ENCODE peak calls at places on chromosomes 3 and 15, in four cellular contexts. N is neural progenitor cell, P is WERI-Rb-1, C is neuronal stem cell. A is an unnamed sample. For H3K36me3, the result is how much of the 10 kb centered on the place peaks cover.

GRCh38 chr15:38642689-38643270 is 78.2 kb upstream of the RASGRP1 start:
- DNase-seq in P (no peak), C (no peak), N (no peak), A (no peak)

GRCh38 chr3:66393486-66394260 is 107.1 kb downstream of the LRIG1 start:
- DNase-seq in C (no peak), P (no peak), N (no peak), A (no peak)

GRCh38 chr3:18046531-18046930 is 304.1 kb upstream of the TBC1D5 start:
- DNase-seq in P (no peak), C (no peak), N (no peak), A (no peak)

GRCh38 chr15:43769584-43770228 is 7.1 kb downstream of the ELL3 start:
- DNase-seq in C (no peak), P (peak), N (peak), A (peak)

GRCh38 chr3:71087109-71088018 is 496.2 kb downstream of the FOXP1 start:
- DNase-seq in C (no peak), P (no peak), N (no peak), A (no peak)

GRCh38 chr3:32280262-32280910 is 41.9 kb downstream of the CMTM8 start:
- DNase-seq in N (no peak), P (no peak), C (no peak), A (no peak)

GRCh38 chr3:83821526-83821925 is 1137.3 kb upstream of the CADM2 start:
- DNase-seq in P (no peak), C (no peak), N (no peak), A (no peak)

GRCh38 chr3:78917541-78917940 is 850.3 kb downstream of the ROBO1 start:
- DNase-seq in P (no peak), C (no peak), N (no peak), A (no peak)

GRCh38 chr3:119637679-119638525 is 22.5 kb downstream of the POPDC2 start:
- DNase-seq in P (no peak), C (no peak), N (no peak), A (no peak)

GRCh38 chr15:61742591-61742990 is 317.7 kb downstream of the VPS13C start:
- DNase-seq in P (no peak), N (no peak), C (no peak), A (no peak)

GRCh38 chr3:46383211-46383945 is 12.6 kb downstream of the CCR5 start:
- DNase-seq in N (no peak), P (no peak), C (no peak), A (no peak)

GRCh38 chr3:179969525-179969924 is 67.2 kb downstream of the PEX5L start:
- DNase-seq in N (no peak), P (no peak), C (no peak), A (no peak)

GRCh38 chr3:147380996-147381376 is 25.4 kb downstream of the ZIC4 start:
- DNase-seq in N (no peak), C (no peak), P (no peak), A (no peak)

GRCh38 chr3:148998715-148999413 is 7.5 kb downstream of the GYG1 start:
- DNase-seq in C (no peak), N (no peak), P (no peak), A (no peak)

GRCh38 chr3:9452417-9452816 is 55.0 kb downstream of the SETD5 start:
- DNase-seq in C (no peak), N (no peak), P (no peak), A (no peak)

GRCh38 chr3:193391902-193392301 is 13.3 kb upstream of the ATP13A5 start:
- DNase-seq in C (peak), P (no peak), N (peak), A (no peak)

GRCh38 chr3:102225407-102226132 is 209.2 kb upstream of the ZPLD1 start:
- DNase-seq in C (peak), P (no peak), N (peak), A (peak)

GRCh38 chr15:67091073-67091965 is 25.9 kb downstream of the SMAD3 start:
- DNase-seq in P (no peak), N (no peak), C (no peak), A (no peak)

GRCh38 chr3:47288966-47289910 is 6.5 kb downstream of the KLHL18 start:
- DNase-seq in P (no peak), N (no peak), C (no peak), A (no peak)

GRCh38 chr3:46312996-46313395 is 40.9 kb upstream of the CCR2 start:
- DNase-seq in P (no peak), N (no peak), C (no peak), A (no peak)

GRCh38 chr3:23376516-23377248 is 173.6 kb downstream of the UBE2E2 start:
- DNase-seq in P (no peak), N (no peak), C (no peak), A (no peak)

GRCh38 chr15:47711654-47712053 is 5.7 kb upstream of the SEMA6D start:
- DNase-seq in P (no peak), N (peak), C (no peak), A (peak)

GRCh38 chr3:149310796-149311534 is 22.5 kb downstream of the TM4SF18 start:
- DNase-seq in C (no peak), P (no peak), N (no peak), A (no peak)

GRCh38 chr3:101695779-101696372 is 9.4 kb upstream of the RPL24 start:
- DNase-seq in C (peak), P (peak), N (peak), A (peak)

GRCh38 chr15:69380100-69380725 is 33.9 kb upstream of the KIF23 start:
- DNase-seq in C (no peak), N (peak), P (peak), A (peak)

GRCh38 chr3:60186359-60186758 is 1064.9 kb downstream of the FHIT start:
- DNase-seq in N (no peak), C (no peak), P (no peak), A (no peak)

GRCh38 chr3:140972833-140973232 is 31.2 kb downstream of the SLC25A36 start:
- DNase-seq in C (no peak), N (no peak), P (no peak), A (no peak)

GRCh38 chr3:109161487-109162108 is 25.1 kb downstream of the C3orf85 start:
- DNase-seq in N (no peak), C (no peak), P (no peak), A (no peak)

GRCh38 chr15:73994912-73995622 is 551 bp downstream of the PML start:
- DNase-seq in N (no peak), C (no peak), P (no peak), A (no peak)

GRCh38 chr15:73996267-73996666 is 1.8 kb downstream of the PML start:
- DNase-seq in C (no peak), N (no peak), P (no peak), A (no peak)

GRCh38 chr15:73997986-73998385 is 3.5 kb downstream of the PML start:
- DNase-seq in N (no peak), C (no peak), P (no peak), A (no peak)

GRCh38 chr15:73994419-73994883 is at the start of gene PML:
- DNase-seq in N (peak), C (peak), P (peak), A (peak)

DNA sequence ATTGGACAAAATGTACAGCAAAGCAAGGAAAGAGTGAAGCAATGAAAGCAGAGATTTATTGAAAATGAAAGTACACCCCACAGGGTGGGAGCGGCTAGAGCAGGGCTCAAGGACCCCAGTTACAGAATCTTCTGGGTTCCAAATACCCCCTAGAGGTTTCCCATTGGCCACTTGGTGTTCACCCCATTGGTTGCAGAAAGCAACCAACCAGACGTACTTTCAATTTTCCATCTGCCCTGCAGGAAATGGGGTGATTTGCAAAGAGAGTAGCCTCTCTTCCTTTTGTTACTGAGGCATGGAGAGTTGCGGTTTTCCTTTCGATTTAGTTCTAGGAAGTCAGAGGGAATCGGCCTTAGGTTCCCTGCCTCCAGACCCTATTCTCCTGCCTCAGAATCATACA is 2.4 kb downstream of the PML start:
- DNase-seq in C (no peak), P (no peak), N (no peak), A (no peak)
- H3K4me3 ChIP-seq in C (no peak), P (no peak), N (no peak), A (no peak)

GRCh38 chr15:65569728-65570127 is 39.5 kb downstream of the HACD3 start:
- DNase-seq in C (no peak), P (no peak), N (no peak), A (no peak)
- H3K36me3 ChIP-seq in C (half or more), P (half or more), N (under half), A (under half)

DNA sequence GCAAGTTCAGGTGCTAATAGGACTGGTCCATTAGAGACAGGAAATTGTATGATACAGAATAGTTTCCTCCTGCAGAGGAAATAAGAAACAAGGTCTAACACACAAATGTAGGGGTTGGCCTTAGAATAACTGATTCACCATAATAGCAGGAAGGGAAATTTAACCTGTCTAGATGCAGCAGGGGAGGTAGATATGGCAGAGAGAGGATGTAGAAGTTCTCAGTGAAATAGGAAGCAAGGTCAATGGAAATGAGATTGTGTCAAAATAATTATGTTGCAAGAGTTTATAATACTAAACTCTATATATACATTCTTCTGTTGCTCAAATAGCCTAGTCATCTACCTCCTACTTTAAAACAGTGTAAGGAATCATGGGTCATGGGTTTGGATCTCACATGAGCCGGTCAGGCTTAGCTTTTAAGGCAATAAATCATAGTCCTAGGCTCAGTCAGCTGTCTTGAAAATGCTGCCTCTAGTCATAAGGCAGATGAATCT is 17.0 kb downstream of the BCL2A1 start:
- DNase-seq in N (no peak), P (no peak), C (no peak), A (no peak)
- H3K4me3 ChIP-seq in N (no peak), P (no peak), C (no peak), A (no peak)

GRCh38 chr3:49377483-49377882 is 19.3 kb upstream of the GPX1 start:
- DNase-seq in P (no peak), C (no peak), N (no peak), A (no peak)
- H3K36me3 ChIP-seq in P (under half), C (under half), N (under half), A (under half)

GRCh38 chr3:21226086-21226485 is 524.9 kb downstream of the ZNF385D start:
- DNase-seq in C (no peak), N (no peak), P (no peak), A (no peak)
- H3K4me3 ChIP-seq in C (peak), N (no peak), P (no peak), A (no peak)

A was measured in H7.